ENCODE peak calls at places on chromosome 1, in eight cellular contexts. A is OCI-LY7, U is hepatocyte, C is right atrium auricular region, D is AG04450, E is WERI-Rb-1, Y is GM12864, B is fibroblast of villous mesenchyme. Q is an unnamed sample.

GRCh38 chr1:47211796-47212269 is 20.2 kb downstream of the TAL1 start:
- DNase-seq in A (no peak), U (no peak), C (no peak), D (no peak), E (no peak), Y (no peak), B (no peak), Q (no peak)

GRCh38 chr1:156904187-156904959 is 10.9 kb downstream of the PEAR1 start:
- DNase-seq in A (no peak), U (no peak), C (no peak), D (no peak), E (no peak), Y (no peak), B (no peak), Q (no peak)

GRCh38 chr1:213982814-213983588 is 4.8 kb upstream of the PROX1 start:
- DNase-seq in A (no peak), U (peak), C (no peak), D (no peak), E (peak), Y (no peak), B (no peak), Q (no peak)

GRCh38 chr1:119160851-119161250 is 20.4 kb upstream of the WARS2 start:
- DNase-seq in A (no peak), U (no peak), C (no peak), D (peak), E (no peak), Y (no peak), B (peak), Q (no peak)

GRCh38 chr1:244217711-244218110 is 166.6 kb downstream of the ZBTB18 start:
- DNase-seq in A (no peak), U (no peak), C (no peak), D (no peak), E (no peak), Y (no peak), B (no peak), Q (no peak)

GRCh38 chr1:176102700-176103244 is 104.3 kb downstream of the COP1 start:
- DNase-seq in A (no peak), U (no peak), C (no peak), D (no peak), E (no peak), Y (no peak), B (no peak), Q (no peak)

GRCh38 chr1:150548632-150549495 is at the start of gene ADAMTSL4:
- DNase-seq in A (peak), U (peak), C (no peak), D (no peak), E (peak), Y (no peak), B (peak), Q (no peak)

GRCh38 chr1:241771117-241771516 is 76.9 kb upstream of the EXO1 start:
- DNase-seq in A (no peak), U (no peak), C (no peak), D (no peak), E (no peak), Y (no peak), B (no peak), Q (no peak)

GRCh38 chr1:111205724-111206070 is 5.3 kb upstream of the DENND2D start:
- DNase-seq in A (no peak), U (no peak), C (no peak), D (no peak), E (no peak), Y (no peak), B (peak), Q (no peak)

GRCh38 chr1:195030793-195031192 is 1577.4 kb downstream of the KCNT2 start:
- DNase-seq in A (no peak), U (no peak), C (no peak), D (no peak), E (no peak), Y (no peak), B (no peak), Q (no peak)

GRCh38 chr1:215635827-215636226 is 68.7 kb downstream of the KCTD3 start:
- DNase-seq in A (no peak), U (peak), C (no peak), D (no peak), E (no peak), Y (no peak), B (no peak), Q (no peak)

GRCh38 chr1:43541141-43541540 is 10.5 kb downstream of the PTPRF start:
- DNase-seq in A (no peak), U (no peak), C (no peak), D (no peak), E (no peak), Y (no peak), B (no peak), Q (no peak)

GRCh38 chr1:190479537-190479936 is 1.9 kb upstream of the BRINP3 start:
- DNase-seq in A (no peak), U (peak), C (no peak), D (no peak), E (no peak), Y (no peak), B (no peak), Q (no peak)

DNA sequence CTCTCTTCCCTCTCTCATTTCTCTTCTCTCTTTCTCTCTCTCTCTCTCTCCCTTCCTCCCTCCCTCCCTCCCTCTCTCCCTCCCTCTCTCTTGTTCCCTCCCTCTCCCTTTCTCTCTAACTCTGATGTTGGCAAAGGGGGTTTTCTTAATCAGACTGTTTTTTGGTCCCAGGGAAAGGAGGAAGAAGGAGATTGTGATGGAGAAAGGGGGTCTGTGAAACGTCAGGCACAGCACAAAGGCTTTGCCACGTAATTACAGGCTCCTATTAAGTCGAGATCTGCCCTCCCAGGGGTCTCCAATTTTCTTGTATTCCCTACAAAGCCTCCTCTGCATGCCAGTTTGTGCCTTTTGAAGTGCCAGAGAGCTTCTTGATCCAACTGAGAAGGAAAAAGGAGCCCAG is 920 bp upstream of the PRRX1 start:
- DNase-seq in A (no peak), U (no peak), C (no peak), D (no peak), E (no peak), Y (no peak), B (peak), Q (no peak)
- H3K4me3 ChIP-seq in A (no peak), U (peak), C (peak), D (peak), E (peak), Y (no peak), B (peak), Q (peak)

DNA sequence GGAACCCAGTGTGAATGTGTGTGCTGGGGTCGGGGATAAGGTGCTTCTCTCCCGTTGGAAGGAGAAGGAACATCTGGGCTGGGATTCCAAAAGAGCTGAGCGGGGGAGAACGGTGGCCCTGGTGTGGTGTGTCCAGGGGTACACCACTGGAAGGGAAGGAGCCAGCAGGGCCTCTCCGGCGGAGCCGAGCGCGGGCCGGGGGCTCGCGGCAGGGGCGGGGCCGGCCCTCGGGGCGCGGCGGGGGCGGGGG is 231 bp upstream of the RPS6KA1 start:
- DNase-seq in A (no peak), U (no peak), C (no peak), D (no peak), E (no peak), Y (no peak), B (no peak), Q (no peak)
- H3K4me3 ChIP-seq in A (peak), U (peak), C (peak), D (peak), E (peak), Y (peak), B (peak), Q (peak)

GRCh38 chr1:35637401-35637809 is 3.9 kb downstream of the PSMB2 start:
- DNase-seq in A (peak), U (peak), C (no peak), D (no peak), E (no peak), Y (no peak), B (peak), Q (no peak)
- H3K4me3 ChIP-seq in A (peak), U (peak), C (no peak), D (peak), E (no peak), Y (peak), B (peak), Q (peak)

GRCh38 chr1:107379826-107380225 is 239.0 kb downstream of the NTNG1 start:
- DNase-seq in A (no peak), U (no peak), C (no peak), D (no peak), E (no peak), Y (no peak), B (no peak), Q (no peak)
- H3K4me3 ChIP-seq in A (no peak), U (no peak), C (no peak), D (no peak), E (no peak), Y (no peak), B (no peak), Q (no peak)

DNA sequence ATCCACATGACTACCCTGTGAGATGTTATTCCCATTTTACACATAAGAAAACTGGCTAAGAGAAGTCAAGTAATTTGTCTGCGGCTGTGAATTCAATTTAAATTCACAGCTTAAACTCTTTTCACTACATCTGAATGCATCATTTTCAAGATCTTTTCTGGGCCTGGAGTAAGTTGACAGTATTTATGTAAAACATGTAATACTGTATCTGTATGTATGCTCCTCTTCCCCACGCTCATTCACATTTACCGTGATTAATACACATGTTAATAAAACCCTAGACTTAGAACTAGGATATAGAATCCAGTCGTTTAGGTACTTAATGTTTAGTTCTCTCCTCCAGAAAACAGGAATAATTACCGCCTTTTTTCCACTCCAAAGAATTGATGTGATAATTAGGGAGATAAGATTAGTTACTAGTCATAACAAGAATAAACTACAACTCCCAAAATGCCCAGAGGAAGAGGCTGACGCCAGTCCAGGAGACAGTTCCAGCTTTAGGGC is 442 bp upstream of the PPP1R12B start:
- DNase-seq in A (no peak), U (no peak), C (no peak), D (no peak), E (no peak), Y (no peak), B (no peak), Q (no peak)
- H3K4me3 ChIP-seq in A (peak), U (no peak), C (no peak), D (no peak), E (no peak), Y (peak), B (no peak), Q (no peak)

DNA sequence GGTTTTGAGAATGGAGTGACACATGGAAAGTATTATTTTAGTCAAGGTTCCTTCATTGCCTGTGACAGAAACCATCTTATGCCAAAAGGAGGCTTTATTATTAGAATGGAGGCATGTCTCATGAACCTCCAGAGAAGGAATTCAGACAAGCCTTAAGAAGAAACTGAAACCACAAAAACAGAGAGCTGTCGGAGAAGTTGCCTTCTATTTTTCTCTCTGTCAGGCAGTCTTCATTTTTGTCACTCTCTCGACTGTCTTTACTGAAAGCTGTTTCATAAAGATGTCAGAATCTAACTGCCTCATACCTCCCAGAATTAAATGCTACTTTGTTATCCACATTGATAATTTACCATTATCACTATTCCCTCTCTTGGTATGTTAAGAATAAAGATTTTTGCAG is 434.7 kb upstream of the ADGRL4 start:
- DNase-seq in A (no peak), U (no peak), C (no peak), D (no peak), E (no peak), Y (no peak), B (no peak), Q (no peak)
- H3K4me3 ChIP-seq in A (no peak), U (no peak), C (no peak), D (no peak), E (no peak), Y (no peak), B (no peak), Q (no peak)

DNA sequence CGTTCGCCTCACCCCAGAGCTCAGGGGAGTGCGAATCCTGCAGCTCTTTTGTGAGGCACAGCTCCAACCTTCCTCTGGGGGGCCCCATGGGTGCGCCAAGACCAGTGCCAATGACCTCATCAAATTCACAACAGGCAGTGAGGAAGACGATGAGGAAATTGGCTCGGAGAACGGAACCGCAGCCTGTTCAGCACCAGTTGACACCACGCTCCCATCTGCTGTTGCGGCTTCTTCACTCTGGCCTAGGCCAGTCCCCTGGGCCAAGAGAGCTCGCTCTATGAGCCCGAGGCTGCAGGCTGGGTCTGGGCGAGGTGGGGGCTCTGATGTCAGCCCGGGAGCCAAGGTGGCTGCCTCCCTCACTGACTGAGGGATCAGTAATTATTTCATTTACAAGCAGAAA is 2.2 kb downstream of the PLEKHA6 start:
- DNase-seq in A (no peak), U (no peak), C (peak), D (no peak), E (peak), Y (no peak), B (no peak), Q (no peak)
- H3K4me3 ChIP-seq in A (no peak), U (no peak), C (no peak), D (no peak), E (peak), Y (no peak), B (no peak), Q (no peak)

Q was measured in esophagus muscularis mucosa.